ENCODE peak calls at places on chromosome 19, in five cellular contexts. One of them, this sample, is unnamed.
A peak's percentile ranks its signal among the peaks of the same experiment; 100 is the strongest.

GRCh38 chr19:40601061-40601973 is at the start of gene LTBP4:
- DNase-seq in effector memory CD8-positive, alpha-beta T cell: peak; percentile 31
- DNase-seq in hypothalamus: peak; percentile 10
- DNase-seq in left lung: no peak
- DNase-seq in skeletal muscle cell: no peak
- DNase-seq in this sample: no peak

GRCh38 chr19:46931197-46931596 is 70.4 kb downstream of the ARHGAP35 start:
- DNase-seq in effector memory CD8-positive, alpha-beta T cell: no peak
- DNase-seq in hypothalamus: peak; percentile 49
- DNase-seq in left lung: no peak
- DNase-seq in skeletal muscle cell: no peak
- DNase-seq in this sample: no peak

GRCh38 chr19:35153701-35154534 is 617 bp upstream of the FXYD5 start:
- DNase-seq in effector memory CD8-positive, alpha-beta T cell: peak; percentile 62
- DNase-seq in hypothalamus: no peak
- DNase-seq in left lung: no peak
- DNase-seq in skeletal muscle cell: no peak
- DNase-seq in this sample: no peak

GRCh38 chr19:728011-728410 is 19.3 kb downstream of the PALM start:
- DNase-seq in effector memory CD8-positive, alpha-beta T cell: no peak
- DNase-seq in hypothalamus: no peak
- DNase-seq in left lung: no peak
- DNase-seq in skeletal muscle cell: no peak
- DNase-seq in this sample: no peak

GRCh38 chr19:27889156-27889555 is 1323.8 kb downstream of the UQCRFS1 start:
- DNase-seq in effector memory CD8-positive, alpha-beta T cell: no peak
- DNase-seq in hypothalamus: no peak
- DNase-seq in left lung: no peak
- DNase-seq in skeletal muscle cell: no peak
- DNase-seq in this sample: no peak

GRCh38 chr19:16782719-16783118 is 46.5 kb upstream of the SIN3B start:
- DNase-seq in effector memory CD8-positive, alpha-beta T cell: no peak
- DNase-seq in hypothalamus: no peak
- DNase-seq in left lung: no peak
- DNase-seq in skeletal muscle cell: no peak
- DNase-seq in this sample: no peak

GRCh38 chr19:1312732-1313694 is 27.3 kb downstream of the EFNA2 start:
- DNase-seq in effector memory CD8-positive, alpha-beta T cell: no peak
- DNase-seq in hypothalamus: no peak
- DNase-seq in left lung: no peak
- DNase-seq in skeletal muscle cell: no peak
- DNase-seq in this sample: no peak

GRCh38 chr19:36182612-36183454 is 30.6 kb upstream of the COX7A1 start:
- DNase-seq in effector memory CD8-positive, alpha-beta T cell: no peak
- DNase-seq in hypothalamus: no peak
- DNase-seq in left lung: no peak
- DNase-seq in skeletal muscle cell: no peak
- DNase-seq in this sample: no peak

GRCh38 chr19:30784850-30785459 is 412.8 kb downstream of the ZNF536 start:
- DNase-seq in effector memory CD8-positive, alpha-beta T cell: peak; percentile 30
- DNase-seq in hypothalamus: peak; percentile 22
- DNase-seq in left lung: peak; percentile 43
- DNase-seq in skeletal muscle cell: no peak
- DNase-seq in this sample: no peak

GRCh38 chr19:8126008-8126407 is 23.4 kb downstream of the FBN3 start:
- DNase-seq in effector memory CD8-positive, alpha-beta T cell: no peak
- DNase-seq in hypothalamus: no peak
- DNase-seq in left lung: no peak
- DNase-seq in skeletal muscle cell: no peak
- DNase-seq in this sample: no peak

GRCh38 chr19:6402834-6403608 is 10.1 kb upstream of the GTF2F1 start:
- DNase-seq in effector memory CD8-positive, alpha-beta T cell: no peak
- DNase-seq in hypothalamus: peak; percentile 65
- DNase-seq in left lung: no peak
- DNase-seq in skeletal muscle cell: peak; percentile 60
- DNase-seq in this sample: no peak

GRCh38 chr19:54465367-54466109 is 2.0 kb upstream of the LENG9 start:
- DNase-seq in effector memory CD8-positive, alpha-beta T cell: no peak
- DNase-seq in hypothalamus: no peak
- DNase-seq in left lung: no peak
- DNase-seq in skeletal muscle cell: no peak
- DNase-seq in this sample: no peak

GRCh38 chr19:8988204-8988603 is 22.0 kb downstream of the MUC16 start:
- DNase-seq in effector memory CD8-positive, alpha-beta T cell: no peak
- DNase-seq in hypothalamus: no peak
- DNase-seq in left lung: no peak
- DNase-seq in skeletal muscle cell: no peak
- DNase-seq in this sample: no peak

GRCh38 chr19:30708416-30708815 is 336.2 kb downstream of the ZNF536 start:
- DNase-seq in effector memory CD8-positive, alpha-beta T cell: no peak
- DNase-seq in hypothalamus: no peak
- DNase-seq in left lung: no peak
- DNase-seq in skeletal muscle cell: no peak
- DNase-seq in this sample: no peak

GRCh38 chr19:5951338-5951861 is 26.5 kb downstream of the RANBP3 start:
- DNase-seq in effector memory CD8-positive, alpha-beta T cell: no peak
- DNase-seq in hypothalamus: peak; percentile 39
- DNase-seq in left lung: peak; percentile 60
- DNase-seq in skeletal muscle cell: no peak
- DNase-seq in this sample: no peak

GRCh38 chr19:6677924-6678689 is 8.1 kb upstream of the TNFSF14 start:
- DNase-seq in effector memory CD8-positive, alpha-beta T cell: peak; percentile 42
- DNase-seq in hypothalamus: no peak
- DNase-seq in left lung: peak; percentile 67
- DNase-seq in skeletal muscle cell: no peak
- DNase-seq in this sample: no peak

GRCh38 chr19:33437351-33438015 is 64.0 kb downstream of the CEBPG start:
- DNase-seq in effector memory CD8-positive, alpha-beta T cell: no peak
- DNase-seq in hypothalamus: no peak
- DNase-seq in left lung: peak; percentile 20
- DNase-seq in skeletal muscle cell: no peak
- DNase-seq in this sample: no peak

GRCh38 chr19:56223481-56223880 is 21.4 kb downstream of the ZSCAN5C start:
- DNase-seq in effector memory CD8-positive, alpha-beta T cell: no peak
- DNase-seq in hypothalamus: no peak
- DNase-seq in left lung: no peak
- DNase-seq in skeletal muscle cell: no peak
- DNase-seq in this sample: no peak

GRCh38 chr19:46859637-46860124 is 1.1 kb upstream of the ARHGAP35 start:
- DNase-seq in effector memory CD8-positive, alpha-beta T cell: no peak
- DNase-seq in hypothalamus: no peak
- DNase-seq in left lung: peak; percentile 56
- DNase-seq in skeletal muscle cell: peak; percentile 57
- DNase-seq in this sample: no peak

GRCh38 chr19:7988307-7988706 is 17.1 kb downstream of the ELAVL1 start:
- DNase-seq in effector memory CD8-positive, alpha-beta T cell: no peak
- DNase-seq in hypothalamus: no peak
- DNase-seq in left lung: no peak
- DNase-seq in skeletal muscle cell: no peak
- DNase-seq in this sample: no peak

GRCh38 chr19:49398001-49398615 is 10.1 kb downstream of the KASH5 start:
- DNase-seq in effector memory CD8-positive, alpha-beta T cell: no peak
- DNase-seq in hypothalamus: no peak
- DNase-seq in left lung: no peak
- DNase-seq in skeletal muscle cell: no peak
- DNase-seq in this sample: no peak

GRCh38 chr19:16334421-16334820 is 9.8 kb downstream of the KLF2 start:
- DNase-seq in effector memory CD8-positive, alpha-beta T cell: no peak
- DNase-seq in hypothalamus: no peak
- DNase-seq in left lung: no peak
- DNase-seq in skeletal muscle cell: no peak
- DNase-seq in this sample: no peak

GRCh38 chr19:2756921-2757881 is 17.4 kb upstream of the SLC39A3 start:
- DNase-seq in effector memory CD8-positive, alpha-beta T cell: no peak
- DNase-seq in hypothalamus: no peak
- DNase-seq in left lung: no peak
- DNase-seq in skeletal muscle cell: no peak
- DNase-seq in this sample: no peak

GRCh38 chr19:55640043-55640576 is 692 bp upstream of the ZNF580 start:
- DNase-seq in effector memory CD8-positive, alpha-beta T cell: peak; percentile 73
- DNase-seq in hypothalamus: peak; percentile 45
- DNase-seq in left lung: peak; percentile 77
- DNase-seq in skeletal muscle cell: no peak
- DNase-seq in this sample: no peak

GRCh38 chr19:4057913-4058695 is 8.6 kb downstream of the ZBTB7A start:
- DNase-seq in effector memory CD8-positive, alpha-beta T cell: peak; percentile 45
- DNase-seq in hypothalamus: no peak
- DNase-seq in left lung: peak; percentile 90
- DNase-seq in skeletal muscle cell: peak; percentile 52
- DNase-seq in this sample: peak; percentile 78

This sample was measured in AG09319.